ENCODE peak calls at places on chromosomes 5 and 9, in five cellular contexts. X is NCI-H1105 treated with DMSO at 0.1 percent for 48 hours, H is germinal center, D is astrocyte of the hippocampus, J is GM12892. A is an unnamed sample.

GRCh38 chr9:117523531-117524153 is 108.8 kb upstream of the ASTN2 start:
- DNase-seq in X (no peak), H (no peak), D (no peak), J (no peak), A (no peak)

GRCh38 chr5:43769576-43770352 is 166.8 kb downstream of the NNT start:
- DNase-seq in X (no peak), H (no peak), D (no peak), J (no peak), A (no peak)

GRCh38 chr9:98810106-98810840 is 2.8 kb downstream of the GALNT12 start:
- DNase-seq in X (no peak), H (no peak), D (no peak), J (no peak), A (no peak)

GRCh38 chr5:68122439-68122906 is 93.1 kb upstream of the PIK3R1 start:
- DNase-seq in X (no peak), H (no peak), D (no peak), J (no peak), A (no peak)

GRCh38 chr5:40240111-40240510 is 439.6 kb upstream of the PTGER4 start:
- DNase-seq in X (no peak), H (no peak), D (no peak), J (no peak), A (no peak)

GRCh38 chr5:105836906-105837305 is 1833.8 kb downstream of the EFNA5 start:
- DNase-seq in X (no peak), H (no peak), D (no peak), J (no peak), A (no peak)

GRCh38 chr5:3310551-3311340 is 284.9 kb upstream of the IRX1 start:
- DNase-seq in X (peak), H (no peak), D (peak), J (no peak), A (peak)

GRCh38 chr9:126504977-126505455 is 108.7 kb upstream of the LMX1B start:
- DNase-seq in X (no peak), H (no peak), D (no peak), J (no peak), A (no peak)

GRCh38 chr5:84381501-84382362 is 2.9 kb downstream of the EDIL3 start:
- DNase-seq in X (no peak), H (no peak), D (peak), J (no peak), A (peak)

GRCh38 chr9:82600536-82601271 is 462.2 kb downstream of the RASEF start:
- DNase-seq in X (no peak), H (no peak), D (no peak), J (no peak), A (no peak)

GRCh38 chr9:72894342-72894741 is 58.5 kb downstream of the ALDH1A1 start:
- DNase-seq in X (no peak), H (no peak), D (peak), J (no peak), A (peak)

GRCh38 chr9:97096793-97097192 is 57.9 kb upstream of the CTSV start:
- DNase-seq in X (no peak), H (no peak), D (no peak), J (no peak), A (no peak)

GRCh38 chr5:143248822-143249579 is 154.5 kb downstream of the NR3C1 start:
- DNase-seq in X (no peak), H (no peak), D (peak), J (no peak), A (peak)

GRCh38 chr9:115006660-115007059 is 76.3 kb upstream of the TNFSF8 start:
- DNase-seq in X (no peak), H (no peak), D (peak), J (no peak), A (no peak)

GRCh38 chr5:151157426-151158286 is at the start of gene ANXA6:
- DNase-seq in X (peak), H (peak), D (peak), J (peak), A (peak)

GRCh38 chr5:115857621-115858349 is 16.1 kb downstream of the AP3S1 start:
- DNase-seq in X (peak), H (no peak), D (no peak), J (no peak), A (peak)

GRCh38 chr9:99368341-99369326 is 146.6 kb downstream of the SEC61B start:
- DNase-seq in X (no peak), H (peak), D (peak), J (peak), A (peak)

GRCh38 chr9:132886358-132886725 is 7.6 kb downstream of the SPACA9 start:
- DNase-seq in X (no peak), H (no peak), D (no peak), J (no peak), A (no peak)

GRCh38 chr5:62779010-62779422 is 200.4 kb downstream of the LRRC70 start:
- DNase-seq in X (peak), H (peak), D (peak), J (no peak), A (peak)

GRCh38 chr9:116870566-116870965 is 183.5 kb downstream of the TRIM32 start:
- DNase-seq in X (no peak), H (no peak), D (no peak), J (no peak), A (no peak)

GRCh38 chr9:126532019-126532462 is 81.7 kb upstream of the LMX1B start:
- DNase-seq in X (no peak), H (no peak), D (no peak), J (no peak), A (no peak)

GRCh38 chr9:78121488-78121887 is 89.9 kb upstream of the GNAQ start:
- DNase-seq in X (peak), H (no peak), D (peak), J (no peak), A (peak)